ENCODE peak calls at places on chromosomes 4 and X, in four cellular contexts. E is NCI-H2081, F is iris pigment epithelial cell, M is GM13977. L is an unnamed sample.

GRCh38 chrX:131477498-131477897 is 66.4 kb upstream of the OR13H1 start:
- DNase-seq in E (peak), F (no peak), M (no peak), L (no peak)

GRCh38 chr4:56995525-56995924 is 16.8 kb downstream of the POLR2B start:
- DNase-seq in E (peak), F (peak), M (no peak), L (peak)

GRCh38 chr4:117064297-117064696 is 21.1 kb downstream of the TRAM1L1 start:
- DNase-seq in E (no peak), F (peak), M (no peak), L (no peak)

GRCh38 chrX:134718329-134719317 is 60.4 kb upstream of the PLAC1 start:
- DNase-seq in E (no peak), F (peak), M (no peak), L (no peak)

GRCh38 chr4:138199568-138200235 is 42.4 kb downstream of the SLC7A11 start:
- DNase-seq in E (no peak), F (peak), M (no peak), L (peak)

GRCh38 chr4:90030953-90031352 is 96.2 kb upstream of the CCSER1 start:
- DNase-seq in E (no peak), F (peak), M (no peak), L (no peak)

GRCh38 chrX:85089321-85089840 is 85.7 kb downstream of the APOOL start:
- DNase-seq in E (no peak), F (no peak), M (no peak), L (no peak)

GRCh38 chr4:60588556-60588955 is 611.6 kb upstream of the ADGRL3 start:
- DNase-seq in E (no peak), F (no peak), M (no peak), L (no peak)

GRCh38 chr4:156654410-156654809 is 317.2 kb downstream of the PDGFC start:
- DNase-seq in E (no peak), F (peak), M (no peak), L (no peak)

GRCh38 chrX:38717871-38718270 is 83.4 kb upstream of the MID1IP1 start:
- DNase-seq in E (no peak), F (peak), M (peak), L (peak)

GRCh38 chr4:111631157-111631999 is 513.9 kb upstream of the FAM241A start:
- DNase-seq in E (peak), F (peak), M (no peak), L (no peak)

GRCh38 chr4:13611283-13611842 is 16.2 kb downstream of the BOD1L1 start:
- DNase-seq in E (no peak), F (peak), M (peak), L (no peak)

GRCh38 chr4:144820706-144821105 is 174.8 kb downstream of the HHIP start:
- DNase-seq in E (no peak), F (peak), M (no peak), L (no peak)

GRCh38 chrX:644304-645023 is 13.9 kb downstream of the SHOX start:
- DNase-seq in E (no peak), F (no peak), M (no peak), L (no peak)

GRCh38 chr4:80322716-80323115 is 12.8 kb upstream of the CFAP299 start:
- DNase-seq in E (no peak), F (peak), M (no peak), L (peak)

GRCh38 chr4:85836588-85836987 is 361.6 kb downstream of the ARHGAP24 start:
- DNase-seq in E (no peak), F (no peak), M (no peak), L (no peak)

L was measured in NCI-H1105 treated with DMSO at 0.1 percent for 48 hours.